ENCODE peak calls at places on chromosomes 7 and 10, in four cellular contexts. Y is right lobe of liver, Z is HCT116, C is uterus. A is an unnamed sample.

GRCh38 chr7:158495780-158496179 is 91.8 kb downstream of the PTPRN2 start:
- DNase-seq in Y (no peak), Z (peak; percentile 8), C (no peak), A (peak; percentile 49)

GRCh38 chr10:7230956-7231355 is 179.9 kb downstream of the SFMBT2 start:
- DNase-seq in Y (no peak), C (no peak), Z (no peak), A (no peak)

GRCh38 chr10:553233-553632 is 136.2 kb downstream of the DIP2C start:
- DNase-seq in Z (no peak), Y (no peak), C (no peak), A (no peak)

GRCh38 chr7:127907638-127908040 is 123.6 kb downstream of the LRRC4 start:
- DNase-seq in Y (no peak), Z (no peak), C (no peak), A (no peak)

GRCh38 chr7:36683111-36683510 is 41.2 kb downstream of the AOAH start:
- DNase-seq in Y (no peak), C (no peak), Z (no peak), A (no peak)

GRCh38 chr10:4721994-4722753 is 103.8 kb upstream of the AKR1E2 start:
- DNase-seq in Y (no peak), C (no peak), Z (no peak), A (no peak)

GRCh38 chr10:31090894-31091607 is 59.4 kb upstream of the ZNF438 start:
- DNase-seq in Y (no peak), C (no peak), Z (no peak), A (no peak)

GRCh38 chr7:98878365-98879197 is at the start of gene TRRAP:
- DNase-seq in Z (no peak), C (peak; percentile 68), Y (peak; percentile 77), A (peak; percentile 65)

GRCh38 chr7:99137418-99138180 is 6.3 kb downstream of the SMURF1 start:
- DNase-seq in Y (no peak), Z (no peak), C (no peak), A (no peak)

GRCh38 chr7:15396210-15397158 is 165.3 kb downstream of the AGMO start:
- DNase-seq in Z (no peak), Y (no peak), C (no peak), A (no peak)

GRCh38 chr7:101555269-101555920 is 73.7 kb downstream of the MYL10 start:
- DNase-seq in Y (peak; percentile 33), C (no peak), Z (no peak), A (peak; percentile 14)

GRCh38 chr7:140297192-140297591 is 101.1 kb downstream of the SLC37A3 start:
- DNase-seq in Y (no peak), Z (no peak), C (no peak), A (no peak)

GRCh38 chr7:100578246-100579183 is 4.8 kb upstream of the SAP25 start:
- DNase-seq in C (no peak), Z (no peak), Y (no peak), A (no peak)

GRCh38 chr7:28406192-28406591 is 6.1 kb upstream of the CREB5 start:
- DNase-seq in C (no peak), Y (no peak), Z (no peak), A (no peak)

GRCh38 chr10:32893431-32893830 is 64.6 kb downstream of the ITGB1 start:
- DNase-seq in Z (no peak), C (no peak), Y (no peak), A (no peak)

GRCh38 chr7:106683941-106684340 is 23.0 kb upstream of the CCDC71L start:
- DNase-seq in Y (no peak), C (no peak), Z (no peak), A (no peak)

GRCh38 chr10:35961501-35961900 is 319.4 kb upstream of the FZD8 start:
- DNase-seq in Z (no peak), Y (no peak), C (no peak), A (no peak)

GRCh38 chr10:71695502-71696476 is 23.8 kb downstream of the C10orf105 start:
- DNase-seq in Z (no peak), C (no peak), Y (no peak), A (no peak)
- TF ChIP-seq POLR2A in Z (no peak), C (no peak), Y (no peak), A (no peak)

GRCh38 chr7:108569381-108570145 is at the start of the genes DNAJB9 and THAP5:
- DNase-seq in C (peak; percentile 99), Y (peak; percentile 100), Z (peak; percentile 99), A (peak; percentile 100)
- H3K27me3 ChIP-seq in C (no peaks in the 10 kb centered on the region), Y (no peaks in the 10 kb centered on the region), Z (no peaks in the 10 kb centered on the region), A (no peaks in the 10 kb centered on the region)

DNA sequence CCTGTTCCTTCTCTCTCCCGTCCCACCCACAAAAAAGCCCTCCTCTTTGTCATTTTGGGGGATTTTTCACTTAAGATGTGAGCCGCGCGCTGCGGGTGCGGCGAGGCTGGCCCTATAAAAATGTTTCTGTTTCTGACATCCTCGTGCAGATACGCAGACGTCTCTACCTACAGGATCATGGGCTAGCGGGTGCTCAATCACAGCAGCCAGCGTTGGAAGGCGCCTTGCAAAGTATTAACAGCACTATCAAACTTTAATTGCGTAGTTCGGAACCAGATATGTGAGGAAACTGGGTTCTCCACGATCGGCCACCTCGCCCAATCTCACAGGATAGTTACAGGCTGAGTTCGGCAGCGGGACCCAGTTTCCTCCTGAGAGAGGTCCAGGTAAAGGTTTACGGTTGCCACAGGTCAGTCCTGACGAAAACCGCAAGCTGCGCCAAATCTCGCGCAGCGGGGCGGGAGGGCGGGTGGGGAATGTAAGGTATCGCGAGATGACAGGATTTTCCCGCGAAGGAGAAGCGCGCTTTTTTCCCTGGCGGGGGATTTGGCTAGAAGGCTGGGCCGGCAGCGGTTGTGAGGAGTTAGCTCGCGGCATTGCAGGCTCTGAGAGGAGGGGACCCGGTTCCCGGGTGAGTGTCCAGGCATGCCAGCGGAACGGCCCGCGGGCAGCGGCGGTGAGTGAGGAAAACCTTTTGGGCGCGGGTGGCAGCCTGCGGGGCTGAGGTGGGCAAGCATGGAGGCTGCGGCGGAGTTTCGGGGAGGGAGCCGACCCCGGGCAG is at the start of gene HELLS:
- DNase-seq in Z (peak; percentile 78), Y (peak; percentile 89), C (peak; percentile 76), A (peak; percentile 88)
- TF ChIP-seq POLR2A in Z (peak; percentile 80), Y (peak; percentile 30), C (no peak), A (no peak)

GRCh38 chr10:14550471-14550941 is 219.8 kb upstream of the FRMD4A start:
- DNase-seq in Y (no peak), Z (no peak), C (no peak), A (no peak)
- H3K27me3 ChIP-seq in Y (no peaks in the 10 kb centered on the region), Z (no peaks in the 10 kb centered on the region), C (no peaks in the 10 kb centered on the region), A (no peaks in the 10 kb centered on the region)

DNA sequence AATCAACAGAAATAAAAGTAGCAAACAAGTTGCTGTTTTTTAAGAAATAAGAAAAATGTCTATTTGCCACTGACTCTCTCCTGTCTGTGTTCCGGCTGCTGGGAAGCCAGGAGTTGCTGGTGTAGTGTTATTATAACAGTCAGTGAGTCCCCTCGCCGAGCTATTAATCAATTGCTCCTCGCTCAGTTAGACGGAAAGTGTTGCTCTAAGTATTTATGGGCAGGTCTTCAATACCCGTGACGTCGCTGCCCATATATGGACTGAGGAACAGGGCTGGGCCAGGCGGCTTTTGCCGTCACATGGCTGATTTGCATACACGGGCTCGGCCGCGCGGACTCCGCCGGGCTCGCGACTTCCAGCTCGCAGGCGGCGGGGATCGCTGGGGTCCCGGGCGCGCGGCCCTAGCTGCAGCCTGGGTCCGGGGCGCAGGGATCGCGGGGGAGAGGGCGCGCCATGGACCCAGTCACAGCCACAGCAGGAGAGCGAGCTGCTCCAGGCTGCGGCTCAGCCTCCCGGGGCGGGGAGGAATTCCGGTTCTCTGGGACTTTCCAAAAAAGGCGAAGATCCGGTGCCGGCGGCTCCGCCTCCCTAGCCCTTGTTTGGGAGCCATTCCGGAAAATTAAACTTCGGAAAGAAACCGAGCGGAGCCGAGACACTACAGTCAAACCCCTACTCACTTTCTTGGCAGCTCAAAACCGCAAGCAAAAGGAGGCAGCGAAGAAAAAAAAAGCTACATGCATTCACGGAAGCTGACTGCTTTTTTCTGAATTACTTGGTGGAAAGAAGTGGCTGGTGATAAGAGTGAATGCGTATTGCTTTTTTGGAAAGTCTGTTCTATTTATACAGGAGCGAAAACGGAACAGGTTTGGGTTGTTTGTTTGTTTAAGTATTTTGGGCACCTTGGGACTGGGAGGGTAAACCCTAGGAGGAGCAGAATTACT is at the start of gene EGR2:
- DNase-seq in Z (peak; percentile 89), Y (peak; percentile 95), C (peak; percentile 91), A (peak; percentile 98)
- TF ChIP-seq POLR2A in Z (peak; percentile 22), Y (peak; percentile 80), C (no peak), A (no peak)

GRCh38 chr7:44497151-44498013 is 6.9 kb upstream of the NUDCD3 start:
- DNase-seq in C (no peak), Z (no peak), Y (no peak), A (no peak)
- H3K27me3 ChIP-seq in C (no peaks in the 10 kb centered on the region), Z (no peaks in the 10 kb centered on the region), Y (no peaks in the 10 kb centered on the region), A (no peaks in the 10 kb centered on the region)